ENCODE peak calls at places on chromosomes 5 and 9, in four cellular contexts. Z, F, K and E are unnamed samples.

GRCh38 chr9:137031904-137032639 is at the start of gene FUT7:
- DNase-seq in F (no peak), Z (no peak), K (no peak), E (no peak)

GRCh38 chr9:137247135-137247915 is 3.8 kb upstream of the STPG3 start:
- DNase-seq in K (no peak), Z (no peak), F (no peak), E (no peak)

GRCh38 chr5:1205255-1206180 is 4.1 kb downstream of the SLC6A19 start:
- DNase-seq in K (no peak), Z (no peak), F (no peak), E (no peak)

GRCh38 chr9:734831-735511 is 106.5 kb upstream of the DMRT1 start:
- DNase-seq in K (peak; percentile 75), Z (no peak), F (peak; percentile 83), E (peak; percentile 98)

GRCh38 chr5:178113841-178114324 is 551 bp downstream of the N4BP3 start:
- DNase-seq in Z (peak; percentile 67), F (no peak), K (no peak), E (no peak)

GRCh38 chr9:21715408-21715807 is 87.0 kb upstream of the MTAP start:
- DNase-seq in F (no peak), K (no peak), Z (no peak), E (no peak)

GRCh38 chr5:150763023-150763793 is 4.4 kb upstream of the DCTN4 start:
- DNase-seq in K (no peak), Z (no peak), F (peak; percentile 72), E (peak; percentile 86)

GRCh38 chr5:159257629-159258283 is 5.3 kb upstream of the UBLCP1 start:
- DNase-seq in F (no peak), Z (no peak), K (no peak), E (no peak)

GRCh38 chr9:127935765-127936221 is 1.9 kb downstream of the DPM2 start:
- DNase-seq in K (no peak), F (peak; percentile 31), Z (no peak), E (no peak)

GRCh38 chr5:149317281-149318048 is 27.8 kb upstream of the GRPEL2 start:
- DNase-seq in K (no peak), F (peak; percentile 60), Z (peak; percentile 62), E (peak; percentile 61)